ENCODE peak calls at places on chromosome 5, in seven cellular contexts. One of them, this sample, is unnamed.

GRCh38 chr5:180099733-180100611 is 28.4 kb upstream of the RNF130 start:
- DNase-seq in endodermal cell: no peak
- DNase-seq in skeletal muscle cell: no peak
- DNase-seq in ascending aorta: no peak
- DNase-seq in left ventricle myocardium inferior: no peak
- DNase-seq in aorta: no peak
- DNase-seq in mucosa of descending colon: no peak
- DNase-seq in this sample: no peak

GRCh38 chr5:119273391-119273839 is 82.4 kb upstream of the TNFAIP8 start:
- DNase-seq in endodermal cell: no peak
- DNase-seq in skeletal muscle cell: no peak
- DNase-seq in ascending aorta: no peak
- DNase-seq in left ventricle myocardium inferior: peak
- DNase-seq in aorta: peak
- DNase-seq in mucosa of descending colon: no peak
- DNase-seq in this sample: no peak

GRCh38 chr5:167853421-167853820 is 438.0 kb upstream of the WWC1 start:
- DNase-seq in endodermal cell: no peak
- DNase-seq in skeletal muscle cell: peak
- DNase-seq in ascending aorta: no peak
- DNase-seq in left ventricle myocardium inferior: no peak
- DNase-seq in aorta: no peak
- DNase-seq in mucosa of descending colon: no peak
- DNase-seq in this sample: no peak

GRCh38 chr5:56852228-56853000 is 37.1 kb downstream of the MAP3K1 start:
- DNase-seq in endodermal cell: no peak
- DNase-seq in skeletal muscle cell: no peak
- DNase-seq in ascending aorta: no peak
- DNase-seq in left ventricle myocardium inferior: no peak
- DNase-seq in aorta: no peak
- DNase-seq in mucosa of descending colon: no peak
- DNase-seq in this sample: no peak

GRCh38 chr5:42250-42649 is 49.7 kb upstream of the PLEKHG4B start:
- DNase-seq in endodermal cell: peak
- DNase-seq in skeletal muscle cell: no peak
- DNase-seq in ascending aorta: no peak
- DNase-seq in left ventricle myocardium inferior: no peak
- DNase-seq in aorta: no peak
- DNase-seq in mucosa of descending colon: no peak
- DNase-seq in this sample: no peak

GRCh38 chr5:134552301-134552700 is 26.8 kb downstream of the JADE2 start:
- DNase-seq in endodermal cell: no peak
- DNase-seq in skeletal muscle cell: peak
- DNase-seq in ascending aorta: no peak
- DNase-seq in left ventricle myocardium inferior: peak
- DNase-seq in aorta: peak
- DNase-seq in mucosa of descending colon: no peak
- DNase-seq in this sample: no peak

GRCh38 chr5:159678800-159679392 is 237.4 kb upstream of the ADRA1B start:
- DNase-seq in endodermal cell: no peak
- DNase-seq in skeletal muscle cell: no peak
- DNase-seq in ascending aorta: no peak
- DNase-seq in left ventricle myocardium inferior: no peak
- DNase-seq in aorta: no peak
- DNase-seq in mucosa of descending colon: no peak
- DNase-seq in this sample: no peak

GRCh38 chr5:96247097-96247675 is 185.9 kb downstream of the PCSK1 start:
- DNase-seq in endodermal cell: peak
- DNase-seq in skeletal muscle cell: peak
- DNase-seq in ascending aorta: peak
- DNase-seq in left ventricle myocardium inferior: no peak
- DNase-seq in aorta: peak
- DNase-seq in mucosa of descending colon: no peak
- DNase-seq in this sample: no peak

GRCh38 chr5:126970517-126971017 is 59.8 kb downstream of the MARCHF3 start:
- DNase-seq in endodermal cell: no peak
- DNase-seq in skeletal muscle cell: peak
- DNase-seq in ascending aorta: no peak
- DNase-seq in left ventricle myocardium inferior: no peak
- DNase-seq in aorta: no peak
- DNase-seq in mucosa of descending colon: no peak
- DNase-seq in this sample: no peak

GRCh38 chr5:54703091-54703490 is 185.5 kb downstream of the SNX18 start:
- DNase-seq in endodermal cell: no peak
- DNase-seq in skeletal muscle cell: peak
- DNase-seq in ascending aorta: no peak
- DNase-seq in left ventricle myocardium inferior: peak
- DNase-seq in aorta: peak
- DNase-seq in mucosa of descending colon: no peak
- DNase-seq in this sample: no peak

GRCh38 chr5:131268758-131269370 is 5.0 kb downstream of the CDC42SE2 start:
- DNase-seq in endodermal cell: no peak
- DNase-seq in skeletal muscle cell: no peak
- DNase-seq in ascending aorta: no peak
- DNase-seq in left ventricle myocardium inferior: no peak
- DNase-seq in aorta: no peak
- DNase-seq in mucosa of descending colon: no peak
- DNase-seq in this sample: no peak

GRCh38 chr5:135222171-135222681 is 176.8 kb downstream of the MACROH2A1 start:
- DNase-seq in endodermal cell: peak
- DNase-seq in skeletal muscle cell: no peak
- DNase-seq in ascending aorta: no peak
- DNase-seq in left ventricle myocardium inferior: no peak
- DNase-seq in aorta: peak
- DNase-seq in mucosa of descending colon: no peak
- DNase-seq in this sample: no peak

GRCh38 chr5:172658869-172659513 is 17.9 kb downstream of the NEURL1B start:
- DNase-seq in endodermal cell: no peak
- DNase-seq in skeletal muscle cell: no peak
- DNase-seq in ascending aorta: no peak
- DNase-seq in left ventricle myocardium inferior: peak
- DNase-seq in aorta: peak
- DNase-seq in mucosa of descending colon: peak
- DNase-seq in this sample: no peak

GRCh38 chr5:158589939-158590338 is 509.8 kb downstream of the EBF1 start:
- DNase-seq in endodermal cell: no peak
- DNase-seq in skeletal muscle cell: no peak
- DNase-seq in ascending aorta: no peak
- DNase-seq in left ventricle myocardium inferior: no peak
- DNase-seq in aorta: no peak
- DNase-seq in mucosa of descending colon: no peak
- DNase-seq in this sample: peak

GRCh38 chr5:158590936-158591863 is 508.5 kb downstream of the EBF1 start:
- DNase-seq in endodermal cell: peak
- DNase-seq in skeletal muscle cell: peak
- DNase-seq in ascending aorta: no peak
- DNase-seq in left ventricle myocardium inferior: no peak
- DNase-seq in aorta: no peak
- DNase-seq in mucosa of descending colon: no peak
- DNase-seq in this sample: no peak

GRCh38 chr5:158599132-158599531 is 500.6 kb downstream of the EBF1 start:
- DNase-seq in endodermal cell: no peak
- DNase-seq in skeletal muscle cell: no peak
- DNase-seq in ascending aorta: no peak
- DNase-seq in left ventricle myocardium inferior: no peak
- DNase-seq in aorta: no peak
- DNase-seq in mucosa of descending colon: no peak
- DNase-seq in this sample: no peak

GRCh38 chr5:158593925-158594324 is 505.8 kb downstream of the EBF1 start:
- DNase-seq in endodermal cell: no peak
- DNase-seq in skeletal muscle cell: no peak
- DNase-seq in ascending aorta: no peak
- DNase-seq in left ventricle myocardium inferior: no peak
- DNase-seq in aorta: no peak
- DNase-seq in mucosa of descending colon: no peak
- DNase-seq in this sample: no peak

DNA sequence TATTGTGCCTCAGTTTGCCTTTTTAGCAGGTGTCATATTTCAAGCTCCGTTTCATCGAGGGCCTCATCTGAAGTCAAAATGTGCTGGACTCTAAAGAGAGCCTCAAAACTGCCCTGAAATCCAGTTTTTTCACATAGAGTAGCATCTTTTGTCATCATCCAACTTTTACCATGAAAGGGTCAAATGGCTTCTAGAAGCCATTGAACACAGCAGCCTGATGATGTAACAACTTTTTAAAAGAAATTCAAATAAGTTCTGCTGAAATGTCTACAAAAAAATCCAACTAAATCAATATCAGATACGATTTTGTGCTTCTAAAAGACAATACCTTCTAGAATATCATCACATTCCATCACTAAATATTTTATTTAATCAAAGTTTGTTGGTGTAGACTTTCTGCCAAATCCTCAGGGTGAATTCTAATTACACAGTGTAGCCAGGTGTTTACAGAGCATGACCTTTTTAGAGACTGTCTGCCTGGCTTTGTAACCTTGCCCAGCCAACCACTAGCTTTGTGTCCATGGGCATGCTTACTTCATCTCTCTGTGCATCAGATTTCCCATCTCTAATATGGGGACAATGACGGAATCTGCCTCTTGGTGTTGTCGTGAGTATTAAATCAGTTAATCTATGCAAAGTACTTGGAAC is 505.0 kb downstream of the EBF1 start:
- DNase-seq in endodermal cell: no peak
- DNase-seq in skeletal muscle cell: no peak
- DNase-seq in ascending aorta: no peak
- DNase-seq in left ventricle myocardium inferior: no peak
- DNase-seq in aorta: no peak
- DNase-seq in mucosa of descending colon: no peak
- DNase-seq in this sample: no peak
- H3K4me3 ChIP-seq in endodermal cell: no peak
- H3K4me3 ChIP-seq in skeletal muscle cell: no peak
- H3K4me3 ChIP-seq in ascending aorta: no peak
- H3K4me3 ChIP-seq in left ventricle myocardium inferior: no peak
- H3K4me3 ChIP-seq in aorta: no peak
- H3K4me3 ChIP-seq in mucosa of descending colon: no peak
- H3K4me3 ChIP-seq in this sample: no peak

DNA sequence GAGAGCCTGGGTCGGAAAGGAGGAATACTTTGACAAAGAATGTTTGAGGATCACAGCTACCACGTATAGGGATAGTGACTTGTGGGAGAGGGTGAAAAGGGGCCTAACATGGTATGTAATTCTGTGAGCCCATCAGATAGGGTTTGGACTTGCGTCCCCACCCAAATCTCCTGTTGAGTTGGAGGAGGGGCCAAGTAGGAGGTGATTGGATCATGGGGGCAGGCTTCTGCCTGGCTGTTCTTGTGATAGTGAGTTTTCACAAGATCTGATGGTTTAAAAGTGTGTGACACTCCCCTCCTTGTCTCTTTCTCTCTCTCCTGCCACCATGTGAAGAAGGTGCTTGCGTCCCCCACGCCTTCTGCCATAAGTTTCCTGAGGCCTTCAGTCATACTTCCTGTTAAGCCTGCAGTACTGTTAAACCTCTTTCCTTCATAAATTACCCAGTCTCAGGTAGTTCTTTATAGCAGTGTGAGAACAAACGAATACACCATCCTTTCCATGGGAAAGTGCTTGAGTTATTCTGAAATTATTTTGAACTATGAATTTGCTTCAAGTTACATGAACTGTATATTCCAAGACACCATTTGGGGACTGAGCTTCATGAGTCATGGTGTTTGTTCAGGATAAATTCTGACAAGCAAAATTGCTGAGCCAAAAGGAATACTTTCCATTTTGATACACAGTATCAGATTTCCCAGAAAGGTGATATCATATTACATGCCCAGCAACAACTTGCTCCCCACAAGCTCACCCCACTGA is 68.8 kb upstream of the SSBP2 start:
- DNase-seq in endodermal cell: no peak
- DNase-seq in skeletal muscle cell: no peak
- DNase-seq in ascending aorta: no peak
- DNase-seq in left ventricle myocardium inferior: no peak
- DNase-seq in aorta: no peak
- DNase-seq in mucosa of descending colon: no peak
- DNase-seq in this sample: no peak
- H3K4me3 ChIP-seq in endodermal cell: no peak
- H3K4me3 ChIP-seq in skeletal muscle cell: no peak
- H3K4me3 ChIP-seq in ascending aorta: no peak
- H3K4me3 ChIP-seq in left ventricle myocardium inferior: no peak
- H3K4me3 ChIP-seq in aorta: no peak
- H3K4me3 ChIP-seq in mucosa of descending colon: no peak
- H3K4me3 ChIP-seq in this sample: no peak

DNA sequence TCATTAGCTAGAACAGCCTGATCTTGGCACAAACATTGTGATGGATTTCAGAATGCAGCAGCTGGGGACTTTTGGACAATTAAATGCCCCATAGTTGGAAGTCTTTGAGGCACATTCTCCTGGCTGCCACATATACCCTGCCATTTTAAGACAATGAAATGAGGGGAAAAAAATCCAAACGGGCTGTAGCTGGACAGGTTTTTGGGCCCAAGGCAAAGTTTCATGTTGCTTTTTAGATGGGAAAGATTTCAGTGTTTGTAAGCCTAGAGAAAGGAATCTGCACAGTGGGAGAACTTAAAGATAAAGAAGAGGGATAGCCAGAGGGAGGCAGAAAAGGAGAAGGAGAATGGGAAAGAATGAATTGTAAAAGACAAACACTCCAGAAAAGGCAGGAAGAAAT is 30.0 kb upstream of the RICTOR start:
- DNase-seq in endodermal cell: no peak
- DNase-seq in skeletal muscle cell: no peak
- DNase-seq in ascending aorta: no peak
- DNase-seq in left ventricle myocardium inferior: no peak
- DNase-seq in aorta: no peak
- DNase-seq in mucosa of descending colon: no peak
- DNase-seq in this sample: no peak
- H3K4me3 ChIP-seq in endodermal cell: no peak
- H3K4me3 ChIP-seq in skeletal muscle cell: no peak
- H3K4me3 ChIP-seq in ascending aorta: no peak
- H3K4me3 ChIP-seq in left ventricle myocardium inferior: no peak
- H3K4me3 ChIP-seq in aorta: no peak
- H3K4me3 ChIP-seq in mucosa of descending colon: no peak
- H3K4me3 ChIP-seq in this sample: no peak

DNA sequence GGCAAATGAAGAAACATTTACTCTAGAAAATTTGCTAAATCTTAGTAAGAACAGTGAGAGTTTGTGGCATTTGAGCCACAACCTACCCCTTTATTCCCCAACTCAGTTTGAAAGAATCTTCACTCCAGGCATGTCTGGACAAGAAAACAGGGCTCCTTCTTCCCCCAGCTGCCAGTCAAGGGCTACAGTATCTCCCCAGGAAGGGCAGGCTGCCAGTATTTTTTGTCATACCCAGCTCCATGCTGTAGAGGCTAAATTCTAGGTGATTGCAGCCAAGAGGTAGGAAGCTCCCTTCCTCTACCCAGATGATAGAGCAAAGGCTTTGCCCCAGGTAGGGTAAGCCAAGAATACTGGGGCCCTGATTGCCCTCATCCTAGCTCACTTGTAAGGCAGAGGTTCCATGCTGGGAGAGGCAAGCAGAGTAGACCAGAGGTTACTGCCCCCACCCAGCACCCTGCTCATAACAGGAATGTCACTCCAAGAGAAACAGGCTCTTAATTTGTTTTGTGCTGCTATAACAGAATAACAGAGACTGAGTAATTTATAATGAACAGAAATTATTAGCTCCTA is 20.0 kb upstream of the GRPEL2 start:
- DNase-seq in endodermal cell: no peak
- DNase-seq in skeletal muscle cell: no peak
- DNase-seq in ascending aorta: no peak
- DNase-seq in left ventricle myocardium inferior: no peak
- DNase-seq in aorta: no peak
- DNase-seq in mucosa of descending colon: no peak
- DNase-seq in this sample: no peak
- H3K4me3 ChIP-seq in endodermal cell: no peak
- H3K4me3 ChIP-seq in skeletal muscle cell: no peak
- H3K4me3 ChIP-seq in ascending aorta: no peak
- H3K4me3 ChIP-seq in left ventricle myocardium inferior: no peak
- H3K4me3 ChIP-seq in aorta: no peak
- H3K4me3 ChIP-seq in mucosa of descending colon: no peak
- H3K4me3 ChIP-seq in this sample: no peak